ENCODE peak calls at places on chromosomes 12 and 14, in five cellular contexts. Y is astrocyte of the spinal cord; S is NCI-H1694; W is stimulated activated CD4-positive, alpha-beta T cell treated with anti-CD3 and anti-CD28 coated beads, Interleukin-4, amount 100 ng/mL, for 48 hours; M is naive B cell. C is an unnamed sample.

GRCh38 chr14:86013663-86014062 is 483.7 kb downstream of the FLRT2 start:
- DNase-seq in M (no peak), S (no peak), Y (peak; percentile 3), W (no peak), C (no peak)

GRCh38 chr12:101563197-101563596 is 31.6 kb upstream of the MYBPC1 start:
- DNase-seq in Y (no peak), W (no peak), M (no peak), S (no peak), C (peak; percentile 4)

GRCh38 chr12:118391424-118391823 is 15.1 kb downstream of the SUDS3 start:
- DNase-seq in Y (no peak), W (no peak), S (no peak), M (no peak), C (no peak)

GRCh38 chr12:96156211-96156610 is 38.0 kb upstream of the ELK3 start:
- DNase-seq in W (no peak), M (no peak), Y (no peak), S (no peak), C (no peak)

GRCh38 chr12:2826721-2827515 is 7.9 kb downstream of the NRIP2 start:
- DNase-seq in M (no peak), S (no peak), Y (peak; percentile 43), W (no peak), C (no peak)

GRCh38 chr14:100299238-100299560 is 7.0 kb downstream of the SLC25A29 start:
- DNase-seq in W (no peak), M (no peak), Y (no peak), S (no peak), C (no peak)

GRCh38 chr14:61326847-61327246 is 5.5 kb downstream of the PRKCH start:
- DNase-seq in W (no peak), Y (peak; percentile 10), S (no peak), M (no peak), C (peak; percentile 12)

GRCh38 chr14:34522496-34522895 is 17.0 kb downstream of the EAPP start:
- DNase-seq in M (no peak), W (no peak), Y (no peak), S (no peak), C (no peak)

GRCh38 chr12:85803231-85803630 is 33.0 kb downstream of the RASSF9 start:
- DNase-seq in Y (no peak), S (no peak), W (no peak), M (no peak), C (no peak)

GRCh38 chr12:115012861-115013667 is 329.1 kb upstream of the TBX3 start:
- DNase-seq in S (no peak), Y (no peak), W (no peak), M (no peak), C (no peak)

GRCh38 chr12:55258288-55258687 is 13.9 kb downstream of the OR6C74 start:
- DNase-seq in Y (no peak), S (no peak), W (no peak), M (no peak), C (no peak)

GRCh38 chr14:73166399-73166798 is 30.1 kb downstream of the PSEN1 start:
- DNase-seq in M (no peak), W (no peak), Y (no peak), S (no peak), C (no peak)

GRCh38 chr12:122830517-122831214 is 4.6 kb upstream of the HIP1R start:
- DNase-seq in M (no peak), W (no peak), Y (peak; percentile 64), S (no peak), C (peak; percentile 77)

GRCh38 chr12:24861751-24862575 is 86.9 kb downstream of the BCAT1 start:
- DNase-seq in M (no peak), S (no peak), W (no peak), Y (peak; percentile 53), C (peak; percentile 79)

GRCh38 chr12:115388139-115388538 is 704.2 kb upstream of the TBX3 start:
- DNase-seq in Y (no peak), S (no peak), W (no peak), M (no peak), C (no peak)

GRCh38 chr12:89160716-89161123 is 191.6 kb downstream of the DUSP6 start:
- DNase-seq in S (no peak), Y (peak; percentile 70), W (peak; percentile 45), M (peak; percentile 39), C (peak; percentile 91)